ENCODE peak calls at places on chromosomes 13 and 19, in seven cellular contexts. One of them, this sample, is unnamed.

GRCh38 chr13:27147530-27148170 is 24.0 kb downstream of the USP12 start:
- DNase-seq in epithelial cell of esophagus: no peak
- DNase-seq in foreskin keratinocyte: peak; percentile 54
- DNase-seq in fibroblast of lung: no peak
- DNase-seq in body of pancreas: no peak
- DNase-seq in HL-60: no peak
- DNase-seq in kidney epithelial cell: no peak
- DNase-seq in this sample: no peak

GRCh38 chr13:73696713-73697112 is 437.5 kb downstream of the KLF12 start:
- DNase-seq in epithelial cell of esophagus: no peak
- DNase-seq in foreskin keratinocyte: no peak
- DNase-seq in fibroblast of lung: no peak
- DNase-seq in body of pancreas: no peak
- DNase-seq in HL-60: no peak
- DNase-seq in kidney epithelial cell: no peak
- DNase-seq in this sample: no peak

GRCh38 chr13:114299604-114300305 is 14.5 kb upstream of the CHAMP1 start:
- DNase-seq in epithelial cell of esophagus: no peak
- DNase-seq in foreskin keratinocyte: no peak
- DNase-seq in fibroblast of lung: no peak
- DNase-seq in body of pancreas: no peak
- DNase-seq in HL-60: no peak
- DNase-seq in kidney epithelial cell: no peak
- DNase-seq in this sample: no peak

GRCh38 chr13:57970404-57970803 is 338.9 kb downstream of the PCDH17 start:
- DNase-seq in epithelial cell of esophagus: no peak
- DNase-seq in foreskin keratinocyte: no peak
- DNase-seq in fibroblast of lung: no peak
- DNase-seq in body of pancreas: no peak
- DNase-seq in HL-60: no peak
- DNase-seq in kidney epithelial cell: no peak
- DNase-seq in this sample: no peak

GRCh38 chr19:31956771-31957170 is 388.6 kb upstream of the ZNF507 start:
- DNase-seq in epithelial cell of esophagus: no peak
- DNase-seq in foreskin keratinocyte: no peak
- DNase-seq in fibroblast of lung: peak; percentile 63
- DNase-seq in body of pancreas: no peak
- DNase-seq in HL-60: no peak
- DNase-seq in kidney epithelial cell: no peak
- DNase-seq in this sample: no peak

GRCh38 chr13:102729560-102730275 is 34.9 kb upstream of the METTL21C start:
- DNase-seq in epithelial cell of esophagus: peak; percentile 89
- DNase-seq in foreskin keratinocyte: peak; percentile 82
- DNase-seq in fibroblast of lung: peak; percentile 92
- DNase-seq in body of pancreas: no peak
- DNase-seq in HL-60: no peak
- DNase-seq in kidney epithelial cell: no peak
- DNase-seq in this sample: no peak

GRCh38 chr13:23673354-23673753 is 103.1 kb downstream of the TNFRSF19 start:
- DNase-seq in epithelial cell of esophagus: peak; percentile 80
- DNase-seq in foreskin keratinocyte: peak; percentile 77
- DNase-seq in fibroblast of lung: peak; percentile 99
- DNase-seq in body of pancreas: no peak
- DNase-seq in HL-60: no peak
- DNase-seq in kidney epithelial cell: peak; percentile 61
- DNase-seq in this sample: no peak

GRCh38 chr19:56139847-56140582 is 1.1 kb upstream of the ZNF444 start:
- DNase-seq in epithelial cell of esophagus: no peak
- DNase-seq in foreskin keratinocyte: no peak
- DNase-seq in fibroblast of lung: no peak
- DNase-seq in body of pancreas: no peak
- DNase-seq in HL-60: no peak
- DNase-seq in kidney epithelial cell: no peak
- DNase-seq in this sample: no peak

GRCh38 chr19:6528544-6529121 is 2.2 kb upstream of the TNFSF9 start:
- DNase-seq in epithelial cell of esophagus: no peak
- DNase-seq in foreskin keratinocyte: no peak
- DNase-seq in fibroblast of lung: no peak
- DNase-seq in body of pancreas: no peak
- DNase-seq in HL-60: peak; percentile 86
- DNase-seq in kidney epithelial cell: no peak
- DNase-seq in this sample: no peak

DNA sequence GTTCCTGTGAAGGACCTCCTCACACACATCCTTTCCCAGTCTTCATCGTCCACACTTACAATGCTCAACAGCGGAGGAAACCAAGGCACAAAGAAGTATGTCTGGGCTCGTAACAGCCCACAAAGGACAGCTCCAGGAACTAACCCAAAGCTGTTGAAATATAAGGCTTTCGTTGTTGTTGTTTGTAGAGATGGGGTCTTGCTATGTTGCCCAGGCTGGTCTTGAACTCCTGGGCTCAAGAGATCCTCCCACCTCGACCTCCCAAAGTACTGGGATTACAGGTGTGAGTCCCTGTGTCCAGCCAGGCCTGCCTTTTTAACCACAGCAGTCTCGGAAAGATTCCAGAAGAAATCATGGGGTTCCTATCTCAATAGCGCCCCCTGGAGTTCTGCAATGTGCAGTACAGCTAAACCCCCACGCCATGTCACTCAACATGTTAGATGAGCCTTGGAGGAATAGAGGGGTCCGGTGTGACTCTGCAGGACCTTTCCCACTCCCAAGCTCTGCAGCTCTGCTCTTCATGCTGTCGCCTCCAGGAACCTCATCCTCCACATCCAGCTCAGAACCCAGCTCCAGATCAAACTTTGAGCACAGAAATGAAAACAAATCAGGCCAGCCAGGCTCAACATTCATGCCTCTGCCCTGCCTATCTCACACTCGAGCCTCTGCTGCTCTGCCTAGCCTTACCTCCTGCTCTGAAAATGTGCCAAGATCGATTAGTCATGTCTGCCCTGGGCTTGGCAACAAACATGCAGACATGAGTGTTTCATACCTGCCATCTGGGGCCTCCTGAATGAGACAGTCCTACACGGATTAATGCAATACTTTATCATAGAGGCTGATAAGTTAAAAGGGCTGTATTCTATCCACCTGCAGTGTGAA is 7.5 kb downstream of the PLA2G4C start:
- DNase-seq in epithelial cell of esophagus: peak; percentile 74
- DNase-seq in foreskin keratinocyte: peak; percentile 75
- DNase-seq in fibroblast of lung: peak; percentile 35
- DNase-seq in body of pancreas: no peak
- DNase-seq in HL-60: peak; percentile 54
- DNase-seq in kidney epithelial cell: no peak
- DNase-seq in this sample: no peak
- TF ChIP-seq CTCF in epithelial cell of esophagus: peak; percentile 40
- TF ChIP-seq CTCF in foreskin keratinocyte: peak; percentile 76
- TF ChIP-seq CTCF in fibroblast of lung: peak; percentile 66
- TF ChIP-seq CTCF in body of pancreas: peak; percentile 40
- TF ChIP-seq CTCF in HL-60: peak; percentile 51
- TF ChIP-seq CTCF in kidney epithelial cell: peak; percentile 45
- TF ChIP-seq CTCF in this sample: peak; percentile 40

GRCh38 chr13:112102243-112102642 is 35.3 kb downstream of the SOX1 start:
- DNase-seq in epithelial cell of esophagus: no peak
- DNase-seq in foreskin keratinocyte: no peak
- DNase-seq in fibroblast of lung: no peak
- DNase-seq in body of pancreas: no peak
- DNase-seq in HL-60: no peak
- DNase-seq in kidney epithelial cell: no peak
- DNase-seq in this sample: no peak
- TF ChIP-seq CTCF in epithelial cell of esophagus: no peak
- TF ChIP-seq CTCF in foreskin keratinocyte: no peak
- TF ChIP-seq CTCF in fibroblast of lung: no peak
- TF ChIP-seq CTCF in body of pancreas: no peak
- TF ChIP-seq CTCF in HL-60: no peak
- TF ChIP-seq CTCF in kidney epithelial cell: no peak
- TF ChIP-seq CTCF in this sample: peak; percentile 38

GRCh38 chr13:99894835-99895427 is 76.6 kb downstream of the ZIC5 start:
- DNase-seq in epithelial cell of esophagus: no peak
- DNase-seq in foreskin keratinocyte: peak; percentile 13
- DNase-seq in fibroblast of lung: peak; percentile 11
- DNase-seq in body of pancreas: no peak
- DNase-seq in HL-60: no peak
- DNase-seq in kidney epithelial cell: no peak
- DNase-seq in this sample: no peak
- TF ChIP-seq CTCF in epithelial cell of esophagus: no peak
- TF ChIP-seq CTCF in foreskin keratinocyte: no peak
- TF ChIP-seq CTCF in fibroblast of lung: no peak
- TF ChIP-seq CTCF in body of pancreas: no peak
- TF ChIP-seq CTCF in HL-60: no peak
- TF ChIP-seq CTCF in kidney epithelial cell: no peak
- TF ChIP-seq CTCF in this sample: no peak

GRCh38 chr13:111346281-111346680 is 25.8 kb downstream of the TEX29 start:
- DNase-seq in epithelial cell of esophagus: no peak
- DNase-seq in foreskin keratinocyte: no peak
- DNase-seq in fibroblast of lung: no peak
- DNase-seq in body of pancreas: no peak
- DNase-seq in HL-60: no peak
- DNase-seq in kidney epithelial cell: no peak
- DNase-seq in this sample: no peak

GRCh38 chr13:111344471-111345191 is 24.2 kb downstream of the TEX29 start:
- DNase-seq in epithelial cell of esophagus: peak; percentile 20
- DNase-seq in foreskin keratinocyte: no peak
- DNase-seq in fibroblast of lung: peak; percentile 67
- DNase-seq in body of pancreas: no peak
- DNase-seq in HL-60: no peak
- DNase-seq in kidney epithelial cell: no peak
- DNase-seq in this sample: no peak

GRCh38 chr13:111343186-111343805 is 22.9 kb downstream of the TEX29 start:
- DNase-seq in epithelial cell of esophagus: no peak
- DNase-seq in foreskin keratinocyte: no peak
- DNase-seq in fibroblast of lung: no peak
- DNase-seq in body of pancreas: no peak
- DNase-seq in HL-60: no peak
- DNase-seq in kidney epithelial cell: no peak
- DNase-seq in this sample: no peak

GRCh38 chr13:111345682-111346081 is 25.2 kb downstream of the TEX29 start:
- DNase-seq in epithelial cell of esophagus: no peak
- DNase-seq in foreskin keratinocyte: no peak
- DNase-seq in fibroblast of lung: no peak
- DNase-seq in body of pancreas: no peak
- DNase-seq in HL-60: no peak
- DNase-seq in kidney epithelial cell: no peak
- DNase-seq in this sample: no peak

GRCh38 chr13:111347438-111347837 is 27.0 kb downstream of the TEX29 start:
- DNase-seq in epithelial cell of esophagus: no peak
- DNase-seq in foreskin keratinocyte: no peak
- DNase-seq in fibroblast of lung: no peak
- DNase-seq in body of pancreas: no peak
- DNase-seq in HL-60: no peak
- DNase-seq in kidney epithelial cell: no peak
- DNase-seq in this sample: no peak
- TF ChIP-seq CTCF in epithelial cell of esophagus: no peak
- TF ChIP-seq CTCF in foreskin keratinocyte: no peak
- TF ChIP-seq CTCF in fibroblast of lung: no peak
- TF ChIP-seq CTCF in body of pancreas: no peak
- TF ChIP-seq CTCF in HL-60: no peak
- TF ChIP-seq CTCF in kidney epithelial cell: no peak
- TF ChIP-seq CTCF in this sample: no peak

DNA sequence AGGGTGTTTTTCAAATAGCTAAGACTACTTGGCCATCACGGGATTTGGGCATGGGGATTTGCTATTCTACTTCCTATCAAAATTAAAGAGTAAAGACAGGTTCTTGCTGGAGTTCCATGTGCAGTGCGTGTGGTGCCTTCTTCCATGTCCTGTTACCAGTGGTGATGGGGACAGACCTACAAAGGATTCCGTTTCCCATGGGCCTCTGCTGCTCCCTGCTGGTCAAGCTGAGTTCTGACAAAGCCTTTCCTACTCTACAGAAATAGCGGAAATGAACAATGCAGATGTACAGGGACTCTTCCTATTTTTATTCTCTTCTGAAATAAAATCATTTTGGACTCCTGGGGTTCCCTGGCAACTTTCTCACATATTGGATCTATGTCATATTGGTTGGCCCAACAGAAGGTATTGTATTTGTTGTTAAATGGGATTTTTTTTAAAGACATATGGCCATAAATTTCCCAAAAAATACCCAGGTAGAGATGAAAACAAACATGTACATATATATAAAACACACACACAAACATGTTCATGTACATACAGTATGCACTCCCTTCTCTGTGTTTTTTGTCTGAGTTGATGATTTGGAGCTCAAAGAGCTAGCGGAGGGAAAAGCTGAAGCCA is 90.5 kb upstream of the SLC15A1 start:
- DNase-seq in epithelial cell of esophagus: peak; percentile 81
- DNase-seq in foreskin keratinocyte: peak; percentile 45
- DNase-seq in fibroblast of lung: peak; percentile 84
- DNase-seq in body of pancreas: peak; percentile 77
- DNase-seq in HL-60: peak; percentile 88
- DNase-seq in kidney epithelial cell: peak; percentile 35
- DNase-seq in this sample: peak; percentile 77
- TF ChIP-seq CTCF in epithelial cell of esophagus: peak; percentile 98
- TF ChIP-seq CTCF in foreskin keratinocyte: peak; percentile 84
- TF ChIP-seq CTCF in fibroblast of lung: peak; percentile 93
- TF ChIP-seq CTCF in body of pancreas: peak; percentile 87
- TF ChIP-seq CTCF in HL-60: peak; percentile 88
- TF ChIP-seq CTCF in kidney epithelial cell: peak; percentile 91
- TF ChIP-seq CTCF in this sample: peak; percentile 91